ENCODE peak calls at places on chromosomes 3 and 15, in six cellular contexts. C is glutamatergic neuron, Q is cardiac fibroblast, K is uterus, N is IMR-90, D is AG04450. U is an unnamed sample.

GRCh38 chr3:63654246-63654645 is 1.8 kb downstream of the SNTN start:
- DNase-seq in C (no peak), Q (peak; percentile 58), K (no peak), N (peak; percentile 20), D (no peak), U (no peak)

GRCh38 chr3:136959599-136959998 is 1.8 kb downstream of the IL20RB start:
- DNase-seq in C (no peak), Q (no peak), K (no peak), N (no peak), D (no peak), U (no peak)

GRCh38 chr15:101684384-101684783 is 32.2 kb upstream of the TM2D3 start:
- DNase-seq in C (no peak), Q (peak; percentile 89), K (no peak), N (peak; percentile 82), D (peak; percentile 32), U (no peak)

GRCh38 chr15:78440375-78441373 is 2.7 kb downstream of the IREB2 start:
- DNase-seq in C (no peak), Q (no peak), K (no peak), N (no peak), D (no peak), U (no peak)

GRCh38 chr15:60001642-60002527 is 2.2 kb upstream of the FOXB1 start:
- DNase-seq in C (peak; percentile 26), Q (no peak), K (no peak), N (no peak), D (no peak), U (no peak)

GRCh38 chr3:149003653-149004305 is 12.4 kb downstream of the GYG1 start:
- DNase-seq in C (no peak), Q (no peak), K (no peak), N (no peak), D (no peak), U (no peak)

GRCh38 chr3:143168518-143169192 is 49.1 kb downstream of the CHST2 start:
- DNase-seq in C (no peak), Q (peak; percentile 58), K (no peak), N (peak; percentile 44), D (no peak), U (no peak)

GRCh38 chr15:90774731-90775521 is 57.8 kb downstream of the BLM start:
- DNase-seq in C (no peak), Q (peak; percentile 79), K (no peak), N (peak; percentile 89), D (peak; percentile 57), U (no peak)

GRCh38 chr3:143597774-143598652 is 250.3 kb downstream of the SLC9A9 start:
- DNase-seq in C (no peak), Q (no peak), K (no peak), N (no peak), D (no peak), U (no peak)

GRCh38 chr3:22156868-22157267 is 405.9 kb upstream of the ZNF385D start:
- DNase-seq in C (no peak), Q (no peak), K (no peak), N (no peak), D (no peak), U (no peak)

GRCh38 chr3:151753846-151754245 is 20.1 kb downstream of the AADACL2 start:
- DNase-seq in C (no peak), Q (no peak), K (no peak), N (no peak), D (no peak), U (no peak)

GRCh38 chr3:16399473-16399872 is 114.0 kb downstream of the RFTN1 start:
- DNase-seq in C (peak; percentile 65), Q (peak; percentile 81), K (peak; percentile 66), N (peak; percentile 95), D (peak; percentile 75), U (peak; percentile 61)

GRCh38 chr15:28901987-28902745 is 16.4 kb downstream of the APBA2 start:
- DNase-seq in C (no peak), Q (no peak), K (no peak), N (no peak), D (no peak), U (no peak)

GRCh38 chr3:73389104-73389809 is 235.5 kb downstream of the PDZRN3 start:
- DNase-seq in C (no peak), Q (no peak), K (peak; percentile 57), N (no peak), D (no peak), U (no peak)

GRCh38 chr3:17030438-17030837 is 145.7 kb downstream of the PLCL2 start:
- DNase-seq in C (no peak), Q (no peak), K (no peak), N (no peak), D (no peak), U (no peak)

GRCh38 chr15:50148362-50148963 is 29.4 kb upstream of the ATP8B4 start:
- DNase-seq in C (peak; percentile 49), Q (peak; percentile 74), K (no peak), N (peak; percentile 79), D (peak; percentile 37), U (peak; percentile 22)

GRCh38 chr3:46903341-46904302 is 26.1 kb downstream of the PTH1R start:
- DNase-seq in C (peak; percentile 15), Q (peak; percentile 60), K (no peak), N (peak; percentile 49), D (no peak), U (no peak)

GRCh38 chr3:196736670-196737374 is 2.8 kb upstream of the PAK2 start:
- DNase-seq in C (no peak), Q (peak; percentile 36), K (no peak), N (no peak), D (no peak), U (no peak)

GRCh38 chr3:196740476-196741400 is 1.1 kb downstream of the PAK2 start:
- DNase-seq in C (peak; percentile 26), Q (peak; percentile 70), K (peak; percentile 24), N (peak; percentile 56), D (no peak), U (no peak)

GRCh38 chr3:196737655-196738054 is 2.0 kb upstream of the PAK2 start:
- DNase-seq in C (no peak), Q (no peak), K (no peak), N (no peak), D (no peak), U (no peak)

GRCh38 chr3:196741401-196741761 is 1.7 kb downstream of the PAK2 start:
- DNase-seq in C (no peak), Q (no peak), K (no peak), N (no peak), D (no peak), U (no peak)

DNA sequence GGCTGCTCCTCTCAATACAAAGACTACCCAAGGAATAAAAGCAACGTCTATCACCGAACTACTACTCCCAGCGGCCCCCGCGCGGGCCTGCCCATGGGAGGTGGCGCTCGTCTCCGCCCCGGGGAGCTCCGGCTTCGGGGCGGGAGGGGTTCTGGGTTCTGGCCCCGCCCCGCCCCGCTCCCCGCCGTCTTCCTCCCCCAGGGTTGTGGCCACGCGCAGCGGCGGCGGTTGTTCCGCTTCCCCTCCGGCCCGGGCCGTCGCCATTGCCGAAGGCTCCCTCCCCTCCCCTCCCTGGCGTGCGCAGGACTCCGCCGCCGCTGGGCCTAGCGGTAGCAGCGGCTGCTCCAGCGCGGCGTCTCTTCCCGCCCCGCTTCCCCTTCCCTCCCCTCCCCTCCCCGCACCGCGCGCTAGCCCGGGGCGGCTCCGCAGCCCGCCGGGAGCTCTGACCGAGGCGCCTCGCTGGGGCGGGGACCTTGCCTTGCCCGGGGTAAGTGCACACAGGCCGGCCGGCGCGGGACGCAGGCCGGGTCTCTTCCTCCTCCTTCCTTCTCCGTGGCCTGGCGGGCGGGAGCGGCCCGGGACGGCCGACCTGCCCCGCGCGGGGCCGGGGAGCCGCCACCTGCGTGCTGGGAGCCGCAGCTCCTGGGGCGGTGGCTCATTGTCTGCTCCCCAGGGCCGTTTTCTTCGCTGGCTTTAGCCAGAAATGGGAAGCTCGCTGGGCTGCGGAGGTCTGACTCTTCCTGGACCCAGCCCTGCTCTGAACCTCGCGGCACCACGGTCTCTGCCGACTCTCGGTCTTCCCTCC is at the start of gene PAK2:
- DNase-seq in C (peak; percentile 90), Q (peak; percentile 86), K (peak; percentile 88), N (peak; percentile 79), D (peak; percentile 54), U (peak; percentile 64)
- TF ChIP-seq CTCF in C (no peak), Q (no peak), K (peak; percentile 6), N (no peak), D (no peak), U (no peak)

DNA sequence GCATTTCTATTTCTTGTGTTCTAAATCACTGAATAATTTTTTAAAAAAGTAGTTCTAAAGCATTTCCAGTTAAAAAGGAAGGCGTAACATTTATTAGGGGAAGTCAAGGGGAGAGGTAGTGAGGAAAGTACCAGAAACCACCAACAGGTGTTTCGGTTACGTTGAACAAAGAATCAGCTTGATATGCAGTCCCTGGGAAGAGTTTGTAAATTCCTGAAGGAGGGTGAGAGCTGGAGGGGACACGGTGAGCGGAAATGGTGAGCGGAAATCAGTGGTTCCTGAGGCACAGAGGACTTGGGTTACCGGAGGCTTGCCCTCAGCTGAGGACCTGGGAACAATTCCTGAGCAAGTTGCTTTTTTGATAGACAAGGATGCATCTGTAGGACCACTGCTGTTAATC is 17.8 kb downstream of the MAP2K1 start:
- DNase-seq in C (no peak), Q (no peak), K (no peak), N (no peak), D (no peak), U (no peak)
- TF ChIP-seq CTCF in C (no peak), Q (peak; percentile 4), K (no peak), N (no peak), D (no peak), U (no peak)

GRCh38 chr15:82646250-82647044 is 716 bp downstream of the CPEB1 start:
- DNase-seq in C (peak; percentile 57), Q (no peak), K (peak; percentile 18), N (no peak), D (no peak), U (no peak)

GRCh38 chr15:82640672-82641071 is 6.5 kb downstream of the CPEB1 start:
- DNase-seq in C (no peak), Q (no peak), K (no peak), N (no peak), D (no peak), U (no peak)

GRCh38 chr15:82642656-82643055 is 4.5 kb downstream of the CPEB1 start:
- DNase-seq in C (no peak), Q (no peak), K (no peak), N (no peak), D (no peak), U (no peak)

GRCh38 chr15:82643992-82644391 is 3.2 kb downstream of the CPEB1 start:
- DNase-seq in C (no peak), Q (no peak), K (no peak), N (no peak), D (no peak), U (no peak)

GRCh38 chr15:82641129-82641798 is 5.9 kb downstream of the CPEB1 start:
- DNase-seq in C (no peak), Q (no peak), K (no peak), N (no peak), D (no peak), U (no peak)
- TF ChIP-seq CTCF in C (no peak), Q (no peak), K (no peak), N (no peak), D (no peak), U (no peak)

GRCh38 chr15:77081971-77082370 is 11.1 kb upstream of the TSPAN3 start:
- DNase-seq in C (no peak), Q (no peak), K (no peak), N (peak; percentile 40), D (no peak), U (no peak)
- TF ChIP-seq CTCF in C (no peak), Q (no peak), K (no peak), N (no peak), D (no peak), U (no peak)

U was measured in AG09319.